ENCODE peak calls at places on chromosomes 13 and 19, in eight cellular contexts. I is NCI-H774, A is HFFc6, U is uterus, Y is cardiac muscle cell, B is NCI-H1105, R is hippocampal formation, H is T-cell. Z is an unnamed sample.

GRCh38 chr13:75836441-75836840 is 200.3 kb downstream of the LMO7 start:
- DNase-seq in I (peak), A (no peak), U (no peak), Y (no peak), B (no peak), R (no peak), H (no peak), Z (no peak)

GRCh38 chr13:36096411-36097184 is 34.6 kb downstream of the DCLK1 start:
- DNase-seq in I (no peak), A (no peak), U (no peak), Y (no peak), B (no peak), R (no peak), H (no peak), Z (no peak)

GRCh38 chr19:54470991-54471782 is 1.9 kb downstream of the CDC42EP5 start:
- DNase-seq in I (no peak), A (no peak), U (no peak), Y (no peak), B (no peak), R (peak), H (no peak), Z (no peak)

GRCh38 chr19:30047355-30047895 is 105.4 kb downstream of the URI1 start:
- DNase-seq in I (no peak), A (no peak), U (no peak), Y (no peak), B (no peak), R (no peak), H (no peak), Z (no peak)

GRCh38 chr13:70173236-70173959 is 65.1 kb upstream of the KLHL1 start:
- DNase-seq in I (no peak), A (no peak), U (no peak), Y (no peak), B (peak), R (no peak), H (no peak), Z (no peak)

GRCh38 chr13:107275945-107276614 is 708.1 kb upstream of the ARGLU1 start:
- DNase-seq in I (no peak), A (no peak), U (no peak), Y (no peak), B (no peak), R (no peak), H (no peak), Z (no peak)

GRCh38 chr19:34308381-34309367 is 54.3 kb downstream of the GARRE1 start:
- DNase-seq in I (no peak), A (no peak), U (no peak), Y (no peak), B (no peak), R (no peak), H (peak), Z (no peak)

GRCh38 chr19:50568321-50569022 is at the start of gene LRRC4B:
- DNase-seq in I (no peak), A (no peak), U (no peak), Y (peak), B (peak), R (peak), H (no peak), Z (no peak)

GRCh38 chr19:37506387-37507166 is at the start of gene ZNF793:
- DNase-seq in I (peak), A (peak), U (peak), Y (peak), B (peak), R (peak), H (peak), Z (peak)

GRCh38 chr13:107450931-107451330 is 764.4 kb downstream of the LIG4 start:
- DNase-seq in I (no peak), A (no peak), U (no peak), Y (no peak), B (no peak), R (no peak), H (no peak), Z (no peak)

GRCh38 chr13:90640976-90641375 is 706.5 kb upstream of the MIR17HG start:
- DNase-seq in I (no peak), A (peak), U (no peak), Y (no peak), B (no peak), R (no peak), H (no peak), Z (no peak)

GRCh38 chr19:49593233-49594113 is 2.5 kb downstream of the PRR12 start:
- DNase-seq in I (peak), A (peak), U (peak), Y (peak), B (peak), R (peak), H (peak), Z (peak)

GRCh38 chr13:62320129-62320724 is 904.6 kb upstream of the PCDH20 start:
- DNase-seq in I (no peak), A (peak), U (no peak), Y (peak), B (peak), R (peak), H (no peak), Z (no peak)

GRCh38 chr13:110239280-110240120 is 67.5 kb downstream of the COL4A1 start:
- DNase-seq in I (no peak), A (no peak), U (no peak), Y (no peak), B (no peak), R (no peak), H (no peak), Z (no peak)

GRCh38 chr13:99863789-99864626 is 107.6 kb downstream of the ZIC5 start:
- DNase-seq in I (no peak), A (no peak), U (no peak), Y (no peak), B (no peak), R (no peak), H (no peak), Z (no peak)

GRCh38 chr19:38068851-38069250 is 155.2 kb downstream of the DPF1 start:
- DNase-seq in I (peak), A (no peak), U (no peak), Y (no peak), B (no peak), R (no peak), H (no peak), Z (no peak)

GRCh38 chr19:33758541-33759013 is 38.1 kb upstream of the KCTD15 start:
- DNase-seq in I (peak), A (no peak), U (no peak), Y (peak), B (no peak), R (no peak), H (no peak), Z (no peak)

GRCh38 chr19:19514215-19514633 is 1.1 kb downstream of the TSSK6 start:
- DNase-seq in I (no peak), A (no peak), U (peak), Y (no peak), B (no peak), R (no peak), H (no peak), Z (peak)

GRCh38 chr19:40284501-40285352 is at the start of gene AKT2:
- DNase-seq in I (no peak), A (no peak), U (no peak), Y (peak), B (peak), R (peak), H (peak), Z (peak)

GRCh38 chr19:46821512-46822359 is 28.9 kb downstream of the AP2S1 start:
- DNase-seq in I (no peak), A (no peak), U (no peak), Y (no peak), B (no peak), R (no peak), H (peak), Z (no peak)

GRCh38 chr13:101433895-101434294 is 17.6 kb upstream of the NALCN start:
- DNase-seq in I (no peak), A (no peak), U (no peak), Y (no peak), B (no peak), R (no peak), H (no peak), Z (no peak)

GRCh38 chr13:36965767-36966166 is 33.4 kb downstream of the ALG5 start:
- DNase-seq in I (no peak), A (peak), U (no peak), Y (no peak), B (no peak), R (no peak), H (no peak), Z (no peak)

GRCh38 chr19:5507056-5507624 is 51.9 kb downstream of the ZNRF4 start:
- DNase-seq in I (no peak), A (no peak), U (no peak), Y (no peak), B (no peak), R (no peak), H (no peak), Z (no peak)

GRCh38 chr13:97058417-97058816 is 64.1 kb upstream of the OXGR1 start:
- DNase-seq in I (no peak), A (no peak), U (no peak), Y (no peak), B (no peak), R (no peak), H (no peak), Z (no peak)

GRCh38 chr19:747432-748273 is 3.3 kb upstream of the MISP start:
- DNase-seq in I (no peak), A (no peak), U (no peak), Y (no peak), B (no peak), R (no peak), H (no peak), Z (no peak)

GRCh38 chr19:54281008-54281728 is at the start of gene LILRB2:
- DNase-seq in I (no peak), A (no peak), U (no peak), Y (no peak), B (no peak), R (no peak), H (no peak), Z (no peak)

GRCh38 chr13:44088911-44089851 is 209.5 kb downstream of the LACC1 start:
- DNase-seq in I (no peak), A (peak), U (no peak), Y (no peak), B (no peak), R (no peak), H (no peak), Z (no peak)

GRCh38 chr19:43544077-43544476 is 11.1 kb downstream of the ZNF575 start:
- DNase-seq in I (no peak), A (no peak), U (no peak), Y (no peak), B (no peak), R (no peak), H (no peak), Z (no peak)

GRCh38 chr13:95002968-95003813 is 290.8 kb upstream of the SOX21 start:
- DNase-seq in I (peak), A (no peak), U (no peak), Y (peak), B (peak), R (no peak), H (no peak), Z (no peak)